ENCODE peak calls at places on chromosomes 2 and 18, in ten cellular contexts. V is colonic mucosa, X is lower lobe of right lung, D is HCT116, W is kidney epithelial cell, O is AG04450, U is heart right ventricle, Q is PC-9, E is thoracic aorta, F is K562. K is an unnamed sample.
A peak's percentile ranks its signal among the peaks of the same experiment; 100 is the strongest.

GRCh38 chr18:12862467-12862866 is 21.6 kb downstream of the PTPN2 start:
- DNase-seq in V (no peak), X (no peak), D (no peak), W (peak; percentile 56), O (no peak), U (no peak), Q (peak; percentile 87), E (no peak), F (no peak), K (no peak)

GRCh38 chr18:13136689-13137040 is 81.9 kb upstream of the LDLRAD4 start:
- DNase-seq in V (no peak), X (no peak), D (no peak), W (no peak), O (no peak), U (no peak), Q (no peak), E (no peak), F (no peak), K (no peak)

GRCh38 chr2:184890311-184890710 is 292.0 kb downstream of the ZNF804A start:
- DNase-seq in V (no peak), X (no peak), D (no peak), W (no peak), O (no peak), U (no peak), Q (no peak), E (no peak), F (no peak), K (no peak)

GRCh38 chr18:4106407-4107033 is 348.6 kb downstream of the DLGAP1 start:
- DNase-seq in V (peak; percentile 64), X (peak; percentile 53), D (peak; percentile 42), W (peak; percentile 4), O (peak; percentile 13), U (peak; percentile 47), Q (no peak), E (peak; percentile 5), F (peak; percentile 37), K (peak; percentile 1)

GRCh38 chr2:80073134-80073561 is 231.4 kb downstream of the LRRTM1 start:
- DNase-seq in V (peak; percentile 34), X (no peak), D (peak; percentile 12), W (no peak), O (peak; percentile 43), U (peak; percentile 28), Q (no peak), E (no peak), F (peak; percentile 58), K (no peak)

GRCh38 chr2:43458002-43458628 is 137.7 kb downstream of the THADA start:
- DNase-seq in V (no peak), X (no peak), D (no peak), W (no peak), O (peak; percentile 41), U (no peak), Q (peak; percentile 93), E (no peak), F (no peak), K (peak; percentile 44)

GRCh38 chr2:8633735-8634313 is 48.0 kb upstream of the ID2 start:
- DNase-seq in V (no peak), X (peak; percentile 31), D (peak; percentile 82), W (peak; percentile 95), O (peak; percentile 79), U (no peak), Q (no peak), E (no peak), F (no peak), K (peak; percentile 35)

GRCh38 chr2:224520064-224520463 is 65.1 kb downstream of the CUL3 start:
- DNase-seq in V (no peak), X (no peak), D (no peak), W (no peak), O (peak; percentile 80), U (no peak), Q (no peak), E (no peak), F (no peak), K (peak; percentile 44)

GRCh38 chr2:159873136-159873728 is 75.2 kb upstream of the CD302 start:
- DNase-seq in V (no peak), X (no peak), D (no peak), W (no peak), O (no peak), U (no peak), Q (no peak), E (no peak), F (peak; percentile 10), K (no peak)

GRCh38 chr18:26301681-26302080 is 75.4 kb downstream of the TAF4B start:
- DNase-seq in V (no peak), X (no peak), D (no peak), W (no peak), O (no peak), U (no peak), Q (no peak), E (no peak), F (no peak), K (no peak)

GRCh38 chr2:56130463-56131070 is 53.2 kb upstream of the CCDC85A start:
- DNase-seq in V (no peak), X (no peak), D (peak; percentile 33), W (no peak), O (peak; percentile 2), U (no peak), Q (peak; percentile 47), E (no peak), F (peak; percentile 29), K (no peak)

GRCh38 chr18:11749305-11749704 is 60.2 kb downstream of the GNAL start:
- DNase-seq in V (no peak), X (no peak), D (no peak), W (no peak), O (no peak), U (no peak), Q (no peak), E (no peak), F (no peak), K (no peak)

GRCh38 chr18:11750581-11751304 is 61.7 kb downstream of the GNAL start:
- DNase-seq in V (no peak), X (no peak), D (no peak), W (no peak), O (no peak), U (no peak), Q (no peak), E (no peak), F (no peak), K (no peak)

GRCh38 chr18:11750171-11750570 is 61.1 kb downstream of the GNAL start:
- DNase-seq in V (no peak), X (no peak), D (no peak), W (no peak), O (no peak), U (no peak), Q (no peak), E (no peak), F (no peak), K (no peak)

GRCh38 chr18:11751305-11752115 is 62.4 kb downstream of the GNAL start:
- DNase-seq in V (no peak), X (no peak), D (no peak), W (no peak), O (no peak), U (no peak), Q (no peak), E (no peak), F (no peak), K (no peak)

GRCh38 chr18:11752116-11752911 is 63.2 kb downstream of the GNAL start:
- DNase-seq in V (no peak), X (no peak), D (no peak), W (peak; percentile 16), O (no peak), U (no peak), Q (no peak), E (no peak), F (peak; percentile 34), K (no peak)
- H3K4me3 ChIP-seq in V (no peak overlapping the region), X (peak overlapping the region; percentile 38), D (no peak overlapping the region), W (peak overlapping the region; percentile 16), O (peak overlapping the region; percentile 22), U (peak overlapping the region; percentile 27), Q (no peak overlapping the region), E (peak overlapping the region; percentile 53), F (no peak overlapping the region), K (no peak overlapping the region)

GRCh38 chr18:46859855-46860254 is 57.5 kb downstream of the PIAS2 start:
- DNase-seq in V (no peak), X (no peak), D (no peak), W (no peak), O (peak; percentile 11), U (no peak), Q (no peak), E (no peak), F (no peak), K (no peak)

GRCh38 chr18:46858290-46858689 is 59.0 kb downstream of the PIAS2 start:
- DNase-seq in V (no peak), X (no peak), D (no peak), W (no peak), O (no peak), U (no peak), Q (no peak), E (no peak), F (no peak), K (no peak)

GRCh38 chr18:46856975-46857374 is 60.3 kb downstream of the PIAS2 start:
- DNase-seq in V (no peak), X (no peak), D (peak; percentile 6), W (no peak), O (no peak), U (no peak), Q (no peak), E (no peak), F (no peak), K (no peak)
- TF ChIP-seq CTCF in V (no peak), X (no peak), D (no peak), W (no peak), O (no peak), U (no peak), Q (no peak), E (no peak), F (no peak), K (no peak)

DNA sequence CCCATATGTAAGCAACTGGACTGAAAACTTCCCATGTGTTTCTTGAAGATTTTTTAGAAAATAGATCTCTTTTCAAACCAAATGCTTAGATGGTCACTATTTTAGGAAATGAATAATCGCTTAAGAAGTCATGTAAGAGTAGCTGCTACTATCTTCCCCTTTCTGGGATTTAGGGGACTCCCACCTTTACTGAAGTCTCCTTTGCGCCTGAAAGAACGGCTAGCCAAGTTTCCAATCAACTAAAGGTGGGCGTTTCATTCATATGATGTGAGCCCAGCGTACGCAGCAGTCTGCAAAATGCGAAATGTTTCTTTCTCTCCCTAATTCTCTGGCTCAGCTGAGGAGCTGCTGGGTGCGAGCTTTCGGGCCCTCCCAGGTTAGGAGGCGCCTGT is 1.1 kb downstream of the DIPK1C start:
- DNase-seq in V (no peak), X (no peak), D (no peak), W (no peak), O (no peak), U (no peak), Q (no peak), E (no peak), F (no peak), K (no peak)
- H3K27me3 ChIP-seq in V (peaks cover 42% of the 10 kb centered on the region), X (peaks cover 51% of the 10 kb centered on the region), D (peaks cover 4% of the 10 kb centered on the region), W (peaks cover 47% of the 10 kb centered on the region), O (peaks cover 63% of the 10 kb centered on the region), U (peaks cover 72% of the 10 kb centered on the region), Q (peaks cover 80% of the 10 kb centered on the region), E (no peaks in the 10 kb centered on the region), F (peaks cover 7% of the 10 kb centered on the region), K (peaks cover 24% of the 10 kb centered on the region)

GRCh38 chr2:31137211-31138036 is 816 bp downstream of the GALNT14 start:
- DNase-seq in V (no peak), X (no peak), D (no peak), W (no peak), O (no peak), U (no peak), Q (no peak), E (no peak), F (no peak), K (no peak)
- H3K4me3 ChIP-seq in V (peak overlapping the region; percentile 47), X (peak overlapping the region; percentile 60), D (peak overlapping the region; percentile 49), W (peak overlapping the region; percentile 75), O (peak overlapping the region; percentile 48), U (peak overlapping the region; percentile 60), Q (peak overlapping the region; percentile 66), E (peak overlapping the region; percentile 82), F (no peak overlapping the region), K (peak overlapping the region; percentile 51)

K was measured in BJ.